ENCODE peak calls at places on chromosome 10, in ten cellular contexts. O, X, C, S, K, U, V, W, D and R are unnamed samples.

GRCh38 chr10:78382047-78382446 is 348.4 kb downstream of the RPS24 start:
- DNase-seq in W (no peak), X (no peak), S (no peak), O (no peak), C (no peak), D (no peak), V (no peak), K (no peak), U (no peak), R (no peak)

GRCh38 chr10:131689016-131689415 is 211.8 kb upstream of the PPP2R2D start:
- DNase-seq in W (no peak), C (no peak), V (no peak), O (no peak), D (no peak), S (no peak), U (no peak), X (no peak), K (no peak), R (no peak)

GRCh38 chr10:124657806-124658205 is 86.4 kb downstream of the FAM53B start:
- DNase-seq in U (peak; percentile 81), V (no peak), S (no peak), X (peak; percentile 68), K (no peak), O (no peak), C (peak; percentile 71), W (peak; percentile 56), D (no peak), R (peak; percentile 79)

GRCh38 chr10:6151087-6151977 is 51.4 kb upstream of the PFKFB3 start:
- DNase-seq in K (no peak), V (peak; percentile 76), S (peak; percentile 78), O (peak; percentile 37), W (peak; percentile 75), C (peak; percentile 55), U (peak; percentile 84), X (peak; percentile 84), D (peak; percentile 21), R (no peak)

GRCh38 chr10:110918269-110918632 is 729 bp downstream of the BBIP1 start:
- DNase-seq in U (no peak), X (peak; percentile 98), W (peak; percentile 98), C (no peak), S (peak; percentile 98), K (peak; percentile 92), V (no peak), D (no peak), O (peak; percentile 90), R (peak; percentile 85)

GRCh38 chr10:130222381-130222780 is 86.2 kb downstream of the GLRX3 start:
- DNase-seq in C (no peak), U (no peak), D (no peak), W (no peak), O (no peak), K (no peak), V (no peak), X (no peak), S (no peak), R (no peak)

GRCh38 chr10:47022311-47023131 is 111.3 kb downstream of the PTPN20 start:
- DNase-seq in X (no peak), C (no peak), V (no peak), O (no peak), S (peak; percentile 55), D (no peak), W (no peak), U (no peak), K (peak; percentile 21), R (no peak)

GRCh38 chr10:96846926-96847325 is 14.8 kb downstream of the LCOR start:
- DNase-seq in W (no peak), D (no peak), S (no peak), X (no peak), C (no peak), O (no peak), V (no peak), K (no peak), U (no peak), R (no peak)

GRCh38 chr10:49331431-49331830 is 32.5 kb downstream of the C10orf71 start:
- DNase-seq in D (no peak), S (no peak), O (no peak), C (no peak), X (no peak), W (no peak), V (no peak), K (no peak), U (no peak), R (no peak)

GRCh38 chr10:130369645-130370381 is 233.6 kb downstream of the GLRX3 start:
- DNase-seq in U (no peak), K (no peak), V (no peak), D (no peak), S (no peak), W (no peak), C (no peak), X (no peak), O (no peak), R (no peak)

GRCh38 chr10:81724431-81724830 is 150.6 kb upstream of the NRG3 start:
- DNase-seq in K (no peak), U (no peak), V (peak; percentile 38), C (no peak), X (no peak), S (no peak), D (no peak), O (no peak), W (no peak), R (no peak)

GRCh38 chr10:45368181-45368580 is 5.8 kb upstream of the ALOX5 start:
- DNase-seq in K (no peak), V (peak; percentile 31), S (no peak), D (no peak), X (no peak), U (no peak), C (no peak), O (no peak), W (no peak), R (no peak)

GRCh38 chr10:13717936-13718772 is 131.4 kb downstream of the PRPF18 start:
- DNase-seq in W (peak; percentile 86), C (no peak), K (peak; percentile 44), D (peak; percentile 8), V (no peak), O (peak; percentile 54), U (peak; percentile 57), S (peak; percentile 80), X (peak; percentile 71), R (peak; percentile 97)

GRCh38 chr10:93751832-93752231 is 5.9 kb upstream of the LGI1 start:
- DNase-seq in O (no peak), U (peak; percentile 29), X (peak; percentile 58), V (peak; percentile 26), W (no peak), S (no peak), D (no peak), K (no peak), C (no peak), R (peak; percentile 15)

GRCh38 chr10:49518982-49519578 is 19.8 kb downstream of the ERCC6 start:
- DNase-seq in U (peak; percentile 54), S (no peak), C (no peak), D (no peak), V (peak; percentile 53), K (no peak), O (no peak), X (no peak), W (peak; percentile 46), R (peak; percentile 45)

GRCh38 chr10:129730993-129731325 is 233.1 kb downstream of the EBF3 start:
- DNase-seq in W (no peak), S (no peak), C (no peak), X (no peak), D (no peak), U (no peak), O (no peak), V (no peak), K (no peak), R (no peak)

GRCh38 chr10:32949221-32949678 is 8.8 kb downstream of the ITGB1 start:
- DNase-seq in O (no peak), D (no peak), U (no peak), X (no peak), W (no peak), S (no peak), C (no peak), V (peak; percentile 49), K (no peak), R (no peak)
- H3K4me3 ChIP-seq in O (no peak overlapping the region), D (no peak overlapping the region), U (no peak overlapping the region), X (no peak overlapping the region), W (no peak overlapping the region), S (no peak overlapping the region), C (no peak overlapping the region), V (peak overlapping the region; percentile 35), K (no peak overlapping the region), R (no peak overlapping the region)

GRCh38 chr10:63156236-63156635 is 23.1 kb downstream of the NRBF2 start:
- DNase-seq in V (no peak), O (no peak), U (no peak), X (no peak), S (no peak), D (no peak), W (no peak), C (no peak), K (no peak), R (no peak)
- H3K4me3 ChIP-seq in V (no peak overlapping the region), O (no peak overlapping the region), U (no peak overlapping the region), X (no peak overlapping the region), S (no peak overlapping the region), D (no peak overlapping the region), W (no peak overlapping the region), C (no peak overlapping the region), K (no peak overlapping the region), R (no peak overlapping the region)

GRCh38 chr10:87886635-87887034 is 23.2 kb downstream of the PTEN start:
- DNase-seq in S (no peak), W (no peak), D (no peak), X (no peak), C (no peak), K (no peak), V (no peak), U (no peak), O (no peak), R (no peak)

GRCh38 chr10:87882555-87883294 is 19.3 kb downstream of the PTEN start:
- DNase-seq in V (no peak), W (no peak), D (no peak), K (no peak), S (no peak), X (no peak), U (no peak), O (no peak), C (no peak), R (no peak)

DNA sequence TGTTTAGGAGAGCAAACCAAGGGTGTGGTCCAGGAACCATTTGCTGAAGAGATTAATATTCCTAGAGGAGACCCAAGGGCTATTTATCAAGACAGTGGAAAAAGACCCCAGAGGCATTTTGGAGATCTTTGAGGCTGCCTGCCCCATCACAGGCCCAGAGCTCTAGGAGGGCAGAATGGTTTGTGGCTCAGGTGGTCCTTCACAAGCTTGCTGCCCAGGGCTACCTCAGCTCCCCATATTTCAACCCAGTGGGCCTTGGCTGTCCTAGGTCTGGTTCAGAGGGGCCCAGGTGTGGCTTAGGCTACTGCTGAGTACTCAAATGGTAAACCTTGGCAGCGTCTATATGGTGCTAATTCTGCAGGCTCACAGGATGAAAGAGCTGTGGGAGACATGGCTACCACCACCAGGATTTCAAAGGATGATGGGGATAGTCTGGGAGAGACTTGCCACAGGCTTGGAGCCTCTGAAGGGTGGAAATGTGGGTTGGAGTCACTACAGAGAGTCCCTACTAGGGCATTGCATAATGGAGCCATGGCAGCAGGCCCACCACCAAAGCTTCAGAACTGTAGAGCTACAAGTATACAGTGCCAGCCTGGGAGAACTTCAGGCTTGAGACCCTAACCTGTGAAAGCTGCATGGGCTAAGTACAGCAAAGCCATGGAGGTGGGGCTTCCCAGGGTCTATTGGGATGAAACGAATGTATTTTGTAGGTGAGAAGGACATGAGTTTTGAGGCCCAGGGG is 24.3 kb downstream of the PTEN start:
- DNase-seq in O (no peak), V (no peak), D (no peak), S (no peak), K (no peak), X (no peak), W (no peak), U (no peak), C (no peak), R (no peak)
- H3K4me3 ChIP-seq in O (no peak overlapping the region), V (no peak overlapping the region), D (no peak overlapping the region), S (no peak overlapping the region), K (no peak overlapping the region), X (no peak overlapping the region), W (no peak overlapping the region), U (no peak overlapping the region), C (no peak overlapping the region), R (no peak overlapping the region)

GRCh38 chr10:63258920-63259678 is 126.0 kb downstream of the NRBF2 start:
- DNase-seq in D (no peak), V (no peak), U (no peak), K (no peak), C (no peak), W (no peak), S (no peak), X (no peak), O (no peak), R (no peak)
- H3K4me3 ChIP-seq in D (no peak overlapping the region), V (peak overlapping the region; percentile 82), U (peak overlapping the region; percentile 44), K (no peak overlapping the region), C (no peak overlapping the region), W (no peak overlapping the region), S (no peak overlapping the region), X (no peak overlapping the region), O (no peak overlapping the region), R (no peak overlapping the region)